ENCODE peak calls at places on chromosome 3, in seven cellular contexts. One of them, this sample, is unnamed.

GRCh38 chr3:24952388-24952787 is 457.7 kb upstream of the THRB start:
- DNase-seq in breast epithelium: no peak
- DNase-seq in stomach: no peak
- DNase-seq in sigmoid colon: no peak
- DNase-seq in K562: no peak
- DNase-seq in HCT116: no peak
- DNase-seq in GM23338: peak; percentile 87
- DNase-seq in this sample: no peak

GRCh38 chr3:141452045-141452444 is 34.8 kb upstream of the RASA2 start:
- DNase-seq in HCT116: no peak
- DNase-seq in stomach: no peak
- DNase-seq in GM23338: peak; percentile 69
- DNase-seq in K562: peak; percentile 34
- DNase-seq in sigmoid colon: no peak
- DNase-seq in breast epithelium: no peak
- DNase-seq in this sample: no peak

GRCh38 chr3:188272481-188273372 is 118.8 kb downstream of the LPP start:
- DNase-seq in HCT116: no peak
- DNase-seq in sigmoid colon: no peak
- DNase-seq in K562: no peak
- DNase-seq in GM23338: no peak
- DNase-seq in breast epithelium: no peak
- DNase-seq in stomach: no peak
- DNase-seq in this sample: no peak

GRCh38 chr3:136955813-136956212 is 2.0 kb upstream of the IL20RB start:
- DNase-seq in sigmoid colon: no peak
- DNase-seq in HCT116: peak; percentile 77
- DNase-seq in breast epithelium: no peak
- DNase-seq in K562: no peak
- DNase-seq in GM23338: no peak
- DNase-seq in stomach: no peak
- DNase-seq in this sample: no peak

GRCh38 chr3:109154989-109155388 is 18.5 kb downstream of the C3orf85 start:
- DNase-seq in HCT116: no peak
- DNase-seq in sigmoid colon: no peak
- DNase-seq in GM23338: no peak
- DNase-seq in stomach: no peak
- DNase-seq in breast epithelium: no peak
- DNase-seq in K562: no peak
- DNase-seq in this sample: no peak

GRCh38 chr3:55191911-55192787 is 264.3 kb upstream of the LRTM1 start:
- DNase-seq in GM23338: no peak
- DNase-seq in sigmoid colon: no peak
- DNase-seq in stomach: no peak
- DNase-seq in HCT116: no peak
- DNase-seq in breast epithelium: no peak
- DNase-seq in K562: no peak
- DNase-seq in this sample: no peak

GRCh38 chr3:128254066-128254590 is 100.8 kb downstream of the EEFSEC start:
- DNase-seq in breast epithelium: no peak
- DNase-seq in HCT116: no peak
- DNase-seq in GM23338: no peak
- DNase-seq in K562: no peak
- DNase-seq in sigmoid colon: no peak
- DNase-seq in stomach: no peak
- DNase-seq in this sample: no peak

GRCh38 chr3:23146163-23146562 is 57.0 kb upstream of the UBE2E2 start:
- DNase-seq in HCT116: no peak
- DNase-seq in stomach: no peak
- DNase-seq in K562: no peak
- DNase-seq in breast epithelium: no peak
- DNase-seq in GM23338: no peak
- DNase-seq in sigmoid colon: no peak
- DNase-seq in this sample: no peak

GRCh38 chr3:43034200-43034599 is 55.1 kb downstream of the GASK1A start:
- DNase-seq in stomach: no peak
- DNase-seq in sigmoid colon: peak; percentile 20
- DNase-seq in K562: no peak
- DNase-seq in breast epithelium: no peak
- DNase-seq in HCT116: no peak
- DNase-seq in GM23338: no peak
- DNase-seq in this sample: peak; percentile 49

GRCh38 chr3:136606990-136607389 is 145.2 kb downstream of the STAG1 start:
- DNase-seq in sigmoid colon: no peak
- DNase-seq in GM23338: no peak
- DNase-seq in breast epithelium: no peak
- DNase-seq in stomach: no peak
- DNase-seq in K562: no peak
- DNase-seq in HCT116: no peak
- DNase-seq in this sample: no peak

DNA sequence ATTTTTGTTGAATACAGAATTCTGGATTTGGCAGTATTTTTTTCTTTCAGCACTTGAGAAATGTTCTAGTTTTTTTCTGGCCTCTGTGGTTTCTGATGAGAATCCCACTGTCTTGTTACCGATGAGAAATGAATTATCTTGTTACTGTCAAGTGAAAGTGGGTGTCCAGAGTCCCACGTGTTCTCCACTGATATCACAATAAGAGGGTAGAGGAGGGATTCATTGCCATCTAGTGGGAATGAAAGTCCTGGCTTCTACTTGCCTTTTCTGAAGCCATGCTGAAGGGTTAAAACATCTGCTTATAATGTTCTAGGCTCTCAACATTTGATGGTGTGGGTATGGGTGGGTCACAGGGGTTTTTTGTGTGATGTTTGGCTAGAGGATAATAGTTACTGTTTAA is 66.1 kb downstream of the SEC22A start:
- DNase-seq in K562: no peak
- DNase-seq in breast epithelium: no peak
- DNase-seq in GM23338: peak; percentile 34
- DNase-seq in stomach: no peak
- DNase-seq in sigmoid colon: no peak
- DNase-seq in HCT116: no peak
- DNase-seq in this sample: no peak
- TF ChIP-seq CTCF in K562: peak; percentile 32
- TF ChIP-seq CTCF in breast epithelium: no peak
- TF ChIP-seq CTCF in GM23338: peak; percentile 55
- TF ChIP-seq CTCF in stomach: no peak
- TF ChIP-seq CTCF in sigmoid colon: no peak
- TF ChIP-seq CTCF in HCT116: no peak
- TF ChIP-seq CTCF in this sample: no peak

GRCh38 chr3:193496658-193497057 is 58.0 kb downstream of the ATP13A4 start:
- DNase-seq in K562: no peak
- DNase-seq in breast epithelium: no peak
- DNase-seq in sigmoid colon: no peak
- DNase-seq in stomach: no peak
- DNase-seq in GM23338: no peak
- DNase-seq in HCT116: no peak
- DNase-seq in this sample: no peak

GRCh38 chr3:193489949-193490348 is 64.7 kb downstream of the ATP13A4 start:
- DNase-seq in breast epithelium: no peak
- DNase-seq in GM23338: no peak
- DNase-seq in stomach: no peak
- DNase-seq in HCT116: no peak
- DNase-seq in K562: no peak
- DNase-seq in sigmoid colon: no peak
- DNase-seq in this sample: no peak

GRCh38 chr3:193488741-193489140 is 66.0 kb downstream of the ATP13A4 start:
- DNase-seq in K562: no peak
- DNase-seq in HCT116: no peak
- DNase-seq in sigmoid colon: no peak
- DNase-seq in stomach: no peak
- DNase-seq in GM23338: no peak
- DNase-seq in breast epithelium: no peak
- DNase-seq in this sample: no peak

GRCh38 chr3:193490580-193490979 is 64.1 kb downstream of the ATP13A4 start:
- DNase-seq in HCT116: no peak
- DNase-seq in K562: no peak
- DNase-seq in GM23338: no peak
- DNase-seq in breast epithelium: no peak
- DNase-seq in stomach: no peak
- DNase-seq in sigmoid colon: no peak
- DNase-seq in this sample: no peak

DNA sequence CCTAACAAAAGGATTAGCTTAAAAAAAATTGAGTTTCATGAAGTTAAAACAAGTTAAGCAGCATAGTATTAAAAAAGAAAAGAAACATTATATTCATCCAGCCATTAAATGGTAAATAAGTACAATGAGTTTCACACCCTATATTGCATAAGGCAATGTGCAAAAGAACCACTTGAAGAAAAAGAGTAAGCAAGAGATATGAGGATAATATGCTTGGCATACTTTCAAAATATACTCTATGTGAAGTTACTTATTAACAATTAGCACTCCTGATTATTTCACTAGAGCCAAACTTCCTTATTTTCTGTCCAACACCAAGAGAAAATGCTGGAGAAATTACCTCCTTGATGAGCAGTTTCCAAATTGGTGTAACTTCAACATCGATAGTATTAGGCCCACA is 63.7 kb downstream of the ATP13A4 start:
- DNase-seq in breast epithelium: no peak
- DNase-seq in sigmoid colon: no peak
- DNase-seq in HCT116: no peak
- DNase-seq in K562: no peak
- DNase-seq in GM23338: no peak
- DNase-seq in stomach: no peak
- DNase-seq in this sample: no peak
- TF ChIP-seq POLR2AphosphoS5 in breast epithelium: no peak
- TF ChIP-seq POLR2AphosphoS5 in sigmoid colon: no peak
- TF ChIP-seq POLR2AphosphoS5 in HCT116: no peak
- TF ChIP-seq POLR2AphosphoS5 in K562: no peak
- TF ChIP-seq POLR2AphosphoS5 in GM23338: no peak
- TF ChIP-seq POLR2AphosphoS5 in stomach: no peak
- TF ChIP-seq POLR2AphosphoS5 in this sample: no peak

DNA sequence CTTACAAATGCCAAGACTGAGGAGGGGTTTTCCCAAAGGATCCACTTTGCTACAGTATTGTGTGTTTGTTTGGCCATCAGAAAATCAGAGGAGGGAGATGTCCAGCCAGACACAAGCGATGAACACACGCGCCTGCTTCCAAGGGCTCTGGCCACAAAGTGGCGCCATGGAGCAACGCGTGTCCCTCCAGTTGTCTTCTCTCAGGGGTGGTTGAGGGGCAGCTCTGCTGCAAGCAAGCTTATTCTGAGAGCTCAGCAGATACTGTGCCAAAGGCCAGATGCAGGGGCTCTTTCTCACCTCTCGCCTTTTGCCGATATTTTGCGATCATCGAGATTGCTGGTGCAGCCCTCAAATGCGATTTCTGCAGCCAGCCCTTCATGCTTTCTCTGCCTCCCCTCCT is 88.9 kb upstream of the OSBPL11 start:
- DNase-seq in GM23338: peak; percentile 82
- DNase-seq in breast epithelium: no peak
- DNase-seq in HCT116: peak; percentile 18
- DNase-seq in sigmoid colon: peak; percentile 74
- DNase-seq in stomach: peak; percentile 39
- DNase-seq in K562: no peak
- DNase-seq in this sample: no peak
- TF ChIP-seq CTCF in GM23338: peak; percentile 87
- TF ChIP-seq CTCF in breast epithelium: no peak
- TF ChIP-seq CTCF in HCT116: peak; percentile 34
- TF ChIP-seq CTCF in sigmoid colon: peak; percentile 34
- TF ChIP-seq CTCF in stomach: no peak
- TF ChIP-seq CTCF in K562: peak; percentile 42
- TF ChIP-seq CTCF in this sample: no peak

GRCh38 chr3:117540583-117540982 is 831.0 kb downstream of the TUSC7 start:
- DNase-seq in K562: no peak
- DNase-seq in HCT116: no peak
- DNase-seq in sigmoid colon: no peak
- DNase-seq in GM23338: no peak
- DNase-seq in stomach: no peak
- DNase-seq in breast epithelium: no peak
- DNase-seq in this sample: no peak

GRCh38 chr3:117545484-117545883 is 835.9 kb downstream of the TUSC7 start:
- DNase-seq in GM23338: no peak
- DNase-seq in breast epithelium: no peak
- DNase-seq in stomach: no peak
- DNase-seq in K562: no peak
- DNase-seq in sigmoid colon: no peak
- DNase-seq in HCT116: no peak
- DNase-seq in this sample: no peak

GRCh38 chr3:117537949-117538348 is 828.4 kb downstream of the TUSC7 start:
- DNase-seq in sigmoid colon: no peak
- DNase-seq in K562: no peak
- DNase-seq in stomach: no peak
- DNase-seq in HCT116: no peak
- DNase-seq in breast epithelium: no peak
- DNase-seq in GM23338: no peak
- DNase-seq in this sample: no peak

GRCh38 chr3:117534138-117534537 is 824.6 kb downstream of the TUSC7 start:
- DNase-seq in sigmoid colon: no peak
- DNase-seq in stomach: no peak
- DNase-seq in K562: no peak
- DNase-seq in HCT116: no peak
- DNase-seq in GM23338: no peak
- DNase-seq in breast epithelium: no peak
- DNase-seq in this sample: no peak

GRCh38 chr3:117539729-117540128 is 830.1 kb downstream of the TUSC7 start:
- DNase-seq in stomach: no peak
- DNase-seq in HCT116: no peak
- DNase-seq in GM23338: no peak
- DNase-seq in K562: no peak
- DNase-seq in breast epithelium: no peak
- DNase-seq in sigmoid colon: no peak
- DNase-seq in this sample: no peak
- TF ChIP-seq POLR2AphosphoS5 in stomach: no peak
- TF ChIP-seq POLR2AphosphoS5 in HCT116: no peak
- TF ChIP-seq POLR2AphosphoS5 in GM23338: no peak
- TF ChIP-seq POLR2AphosphoS5 in K562: no peak
- TF ChIP-seq POLR2AphosphoS5 in breast epithelium: no peak
- TF ChIP-seq POLR2AphosphoS5 in sigmoid colon: no peak
- TF ChIP-seq POLR2AphosphoS5 in this sample: no peak

DNA sequence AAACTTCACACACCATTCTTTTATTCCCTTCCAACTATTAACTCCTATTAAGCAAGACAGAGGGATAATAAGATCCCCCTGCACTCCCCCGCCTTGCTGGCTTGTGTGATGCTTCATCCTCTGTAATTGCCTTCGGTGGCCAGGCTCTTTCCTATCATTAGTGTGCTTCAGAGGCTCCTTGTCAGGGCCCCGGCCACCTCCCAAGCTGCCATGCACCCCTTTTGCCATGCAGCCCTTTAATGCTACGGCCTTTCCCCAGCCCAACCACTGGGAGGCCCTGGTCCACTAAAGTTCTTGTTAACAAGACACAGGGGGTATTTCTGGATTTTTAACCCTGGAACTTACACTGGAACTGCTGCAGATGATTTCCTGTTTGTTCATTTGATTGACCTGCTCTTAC is 175.9 kb upstream of the TOPAZ1 start:
- DNase-seq in HCT116: no peak
- DNase-seq in breast epithelium: no peak
- DNase-seq in K562: no peak
- DNase-seq in sigmoid colon: no peak
- DNase-seq in stomach: no peak
- DNase-seq in GM23338: peak; percentile 73
- DNase-seq in this sample: no peak
- TF ChIP-seq CTCF in HCT116: peak; percentile 6
- TF ChIP-seq CTCF in breast epithelium: no peak
- TF ChIP-seq CTCF in K562: peak; percentile 25
- TF ChIP-seq CTCF in sigmoid colon: no peak
- TF ChIP-seq CTCF in stomach: no peak
- TF ChIP-seq CTCF in GM23338: peak; percentile 51
- TF ChIP-seq CTCF in this sample: no peak

This sample was measured in suprapubic skin.